ENCODE peak calls at places on chromosomes 1 and 21, in five cellular contexts. J, H, F, M and I are unnamed samples.

GRCh38 chr1:208053661-208054060 is 142.7 kb upstream of the CD34 start:
- DNase-seq in H (no peak), J (no peak), F (no peak), M (no peak), I (no peak)

GRCh38 chr1:230250061-230250460 is 176.1 kb downstream of the PGBD5 start:
- DNase-seq in H (no peak), J (no peak), M (no peak), F (no peak), I (no peak)

GRCh38 chr1:23421752-23422312 is 2.7 kb downstream of the TCEA3 start:
- DNase-seq in F (no peak), M (peak; percentile 32), H (no peak), J (no peak), I (peak; percentile 74)

GRCh38 chr1:229323885-229324553 is 18.8 kb downstream of the CCSAP start:
- DNase-seq in J (no peak), F (no peak), M (no peak), H (no peak), I (no peak)

GRCh38 chr1:228555074-228555989 is 68.2 kb downstream of the RNF187 start:
- DNase-seq in F (no peak), J (no peak), M (no peak), H (no peak), I (no peak)

GRCh38 chr1:109228167-109228566 is 14.4 kb downstream of the SARS1 start:
- DNase-seq in J (no peak), H (no peak), F (no peak), M (peak; percentile 67), I (no peak)

GRCh38 chr1:59011663-59012062 is 227.8 kb upstream of the JUN start:
- DNase-seq in H (no peak), F (no peak), M (no peak), J (no peak), I (no peak)

GRCh38 chr21:38171723-38172344 is 85.0 kb upstream of the KCNJ15 start:
- DNase-seq in M (peak; percentile 69), H (peak; percentile 55), F (no peak), J (no peak), I (peak; percentile 41)

GRCh38 chr1:1116701-1117468 is 996 bp upstream of the C1orf159 start:
- DNase-seq in H (no peak), M (no peak), F (no peak), J (no peak), I (no peak)

GRCh38 chr1:54356680-54357147 is 49.5 kb downstream of the SSBP3 start:
- DNase-seq in J (no peak), M (no peak), F (no peak), H (no peak), I (no peak)

GRCh38 chr1:37476460-37477197 is 2.2 kb downstream of the ZC3H12A start:
- DNase-seq in H (peak; percentile 90), F (no peak), J (no peak), M (peak; percentile 74), I (peak; percentile 88)

GRCh38 chr1:107739651-107740050 is 225.3 kb downstream of the VAV3 start:
- DNase-seq in M (no peak), F (no peak), H (no peak), J (no peak), I (no peak)

GRCh38 chr1:39129514-39129913 is 75.0 kb upstream of the MACF1 start:
- DNase-seq in H (no peak), J (no peak), M (peak; percentile 57), F (no peak), I (peak; percentile 69)

GRCh38 chr1:21896652-21897532 is 40.2 kb downstream of the HSPG2 start:
- DNase-seq in H (no peak), F (no peak), M (no peak), J (no peak), I (no peak)

GRCh38 chr1:68078647-68079046 is 28.2 kb upstream of the DIRAS3 start:
- DNase-seq in M (no peak), J (no peak), H (no peak), F (no peak), I (no peak)

GRCh38 chr1:88237026-88237425 is 447.0 kb upstream of the PKN2 start:
- DNase-seq in F (no peak), M (peak; percentile 27), J (no peak), H (no peak), I (peak; percentile 29)

GRCh38 chr21:45906196-45906805 is 75.3 kb upstream of the COL6A1 start:
- DNase-seq in H (no peak), J (no peak), M (no peak), F (no peak), I (no peak)

GRCh38 chr1:25889470-25889869 is 14.0 kb upstream of the PAQR7 start:
- DNase-seq in F (no peak), H (no peak), M (no peak), J (no peak), I (no peak)

GRCh38 chr1:151047925-151048644 is 534 bp downstream of the C1orf56 start:
- DNase-seq in J (peak; percentile 83), F (peak; percentile 33), M (peak; percentile 63), H (peak; percentile 76), I (peak; percentile 72)

GRCh38 chr1:208203848-208204609 is 40.2 kb downstream of the PLXNA2 start:
- DNase-seq in J (no peak), H (no peak), F (no peak), M (peak; percentile 74), I (peak; percentile 92)

GRCh38 chr1:218459450-218459849 is 114.3 kb downstream of the TGFB2 start:
- DNase-seq in M (peak; percentile 73), J (no peak), F (no peak), H (no peak), I (peak; percentile 28)